ENCODE peak calls at places on chromosomes 3 and 15, in eight cellular contexts. One of them, this sample, is unnamed.

GRCh38 chr3:115999001-115999400 is 375.7 kb downstream of the GAP43 start:
- DNase-seq in EH: no peak
- DNase-seq in germinal center: no peak
- DNase-seq in activated CD4-positive, alpha-beta T cell treated with anti-CD3 and anti-CD28 coated beads, Interleukin-2, amount 50 U/mL, for 1 hour: no peak
- DNase-seq in AML-193: no peak
- DNase-seq in lung microvascular endothelial cell: no peak
- DNase-seq in CD4-positive, alpha-beta T cell: no peak
- DNase-seq in astrocyte of the spinal cord: peak
- DNase-seq in this sample: no peak

GRCh38 chr3:137409584-137409983 is 354.5 kb upstream of the SOX14 start:
- DNase-seq in activated CD4-positive, alpha-beta T cell treated with anti-CD3 and anti-CD28 coated beads, Interleukin-2, amount 50 U/mL, for 1 hour: no peak
- DNase-seq in lung microvascular endothelial cell: no peak
- DNase-seq in astrocyte of the spinal cord: no peak
- DNase-seq in germinal center: no peak
- DNase-seq in EH: no peak
- DNase-seq in CD4-positive, alpha-beta T cell: no peak
- DNase-seq in AML-193: no peak
- DNase-seq in this sample: no peak

GRCh38 chr3:33201195-33201594 is 17.4 kb downstream of the SUSD5 start:
- DNase-seq in lung microvascular endothelial cell: no peak
- DNase-seq in astrocyte of the spinal cord: no peak
- DNase-seq in AML-193: no peak
- DNase-seq in activated CD4-positive, alpha-beta T cell treated with anti-CD3 and anti-CD28 coated beads, Interleukin-2, amount 50 U/mL, for 1 hour: no peak
- DNase-seq in CD4-positive, alpha-beta T cell: no peak
- DNase-seq in EH: no peak
- DNase-seq in germinal center: no peak
- DNase-seq in this sample: no peak

GRCh38 chr3:13477946-13478345 is 2.2 kb upstream of the HDAC11 start:
- DNase-seq in germinal center: no peak
- DNase-seq in CD4-positive, alpha-beta T cell: no peak
- DNase-seq in activated CD4-positive, alpha-beta T cell treated with anti-CD3 and anti-CD28 coated beads, Interleukin-2, amount 50 U/mL, for 1 hour: no peak
- DNase-seq in lung microvascular endothelial cell: no peak
- DNase-seq in AML-193: no peak
- DNase-seq in astrocyte of the spinal cord: no peak
- DNase-seq in EH: no peak
- DNase-seq in this sample: no peak

GRCh38 chr15:100111103-100112060 is 230.4 kb downstream of the ADAMTS17 start:
- DNase-seq in activated CD4-positive, alpha-beta T cell treated with anti-CD3 and anti-CD28 coated beads, Interleukin-2, amount 50 U/mL, for 1 hour: no peak
- DNase-seq in germinal center: no peak
- DNase-seq in lung microvascular endothelial cell: peak
- DNase-seq in CD4-positive, alpha-beta T cell: no peak
- DNase-seq in astrocyte of the spinal cord: peak
- DNase-seq in AML-193: peak
- DNase-seq in EH: peak
- DNase-seq in this sample: no peak

GRCh38 chr15:51377038-51377761 is 35.7 kb downstream of the GLDN start:
- DNase-seq in activated CD4-positive, alpha-beta T cell treated with anti-CD3 and anti-CD28 coated beads, Interleukin-2, amount 50 U/mL, for 1 hour: no peak
- DNase-seq in astrocyte of the spinal cord: peak
- DNase-seq in EH: peak
- DNase-seq in germinal center: no peak
- DNase-seq in AML-193: no peak
- DNase-seq in CD4-positive, alpha-beta T cell: no peak
- DNase-seq in lung microvascular endothelial cell: no peak
- DNase-seq in this sample: no peak

GRCh38 chr3:150421799-150422548 is 13.9 kb downstream of the TSC22D2 start:
- DNase-seq in EH: peak
- DNase-seq in activated CD4-positive, alpha-beta T cell treated with anti-CD3 and anti-CD28 coated beads, Interleukin-2, amount 50 U/mL, for 1 hour: no peak
- DNase-seq in astrocyte of the spinal cord: no peak
- DNase-seq in germinal center: no peak
- DNase-seq in lung microvascular endothelial cell: no peak
- DNase-seq in CD4-positive, alpha-beta T cell: no peak
- DNase-seq in AML-193: no peak
- DNase-seq in this sample: no peak

GRCh38 chr3:105187340-105187739 is 179.4 kb upstream of the ALCAM start:
- DNase-seq in EH: peak
- DNase-seq in astrocyte of the spinal cord: no peak
- DNase-seq in lung microvascular endothelial cell: no peak
- DNase-seq in germinal center: no peak
- DNase-seq in activated CD4-positive, alpha-beta T cell treated with anti-CD3 and anti-CD28 coated beads, Interleukin-2, amount 50 U/mL, for 1 hour: no peak
- DNase-seq in AML-193: no peak
- DNase-seq in CD4-positive, alpha-beta T cell: no peak
- DNase-seq in this sample: no peak

GRCh38 chr3:7876741-7877297 is 624.8 kb upstream of the LMCD1 start:
- DNase-seq in activated CD4-positive, alpha-beta T cell treated with anti-CD3 and anti-CD28 coated beads, Interleukin-2, amount 50 U/mL, for 1 hour: peak
- DNase-seq in astrocyte of the spinal cord: peak
- DNase-seq in CD4-positive, alpha-beta T cell: peak
- DNase-seq in lung microvascular endothelial cell: peak
- DNase-seq in germinal center: no peak
- DNase-seq in EH: no peak
- DNase-seq in AML-193: no peak
- DNase-seq in this sample: peak

GRCh38 chr3:138249636-138250035 is 62.5 kb downstream of the ARMC8 start:
- DNase-seq in astrocyte of the spinal cord: no peak
- DNase-seq in lung microvascular endothelial cell: no peak
- DNase-seq in CD4-positive, alpha-beta T cell: no peak
- DNase-seq in AML-193: no peak
- DNase-seq in activated CD4-positive, alpha-beta T cell treated with anti-CD3 and anti-CD28 coated beads, Interleukin-2, amount 50 U/mL, for 1 hour: no peak
- DNase-seq in EH: peak
- DNase-seq in germinal center: no peak
- DNase-seq in this sample: no peak

GRCh38 chr15:42994546-42994945 is 74.0 kb upstream of the TTBK2 start:
- DNase-seq in lung microvascular endothelial cell: peak
- DNase-seq in germinal center: no peak
- DNase-seq in astrocyte of the spinal cord: peak
- DNase-seq in AML-193: no peak
- DNase-seq in EH: peak
- DNase-seq in CD4-positive, alpha-beta T cell: no peak
- DNase-seq in activated CD4-positive, alpha-beta T cell treated with anti-CD3 and anti-CD28 coated beads, Interleukin-2, amount 50 U/mL, for 1 hour: no peak
- DNase-seq in this sample: no peak

GRCh38 chr3:52056521-52056967 is at the start of gene DUSP7:
- DNase-seq in activated CD4-positive, alpha-beta T cell treated with anti-CD3 and anti-CD28 coated beads, Interleukin-2, amount 50 U/mL, for 1 hour: peak
- DNase-seq in germinal center: peak
- DNase-seq in astrocyte of the spinal cord: peak
- DNase-seq in AML-193: peak
- DNase-seq in lung microvascular endothelial cell: peak
- DNase-seq in CD4-positive, alpha-beta T cell: peak
- DNase-seq in EH: peak
- DNase-seq in this sample: peak

GRCh38 chr3:156673732-156674045 is 701 bp upstream of the TIPARP start:
- DNase-seq in germinal center: no peak
- DNase-seq in AML-193: no peak
- DNase-seq in activated CD4-positive, alpha-beta T cell treated with anti-CD3 and anti-CD28 coated beads, Interleukin-2, amount 50 U/mL, for 1 hour: no peak
- DNase-seq in CD4-positive, alpha-beta T cell: no peak
- DNase-seq in astrocyte of the spinal cord: no peak
- DNase-seq in EH: no peak
- DNase-seq in lung microvascular endothelial cell: no peak
- DNase-seq in this sample: no peak